ENCODE peak calls at places on chromosomes 3 and 15, in ten cellular contexts. One of them, this sample, is unnamed.

GRCh38 chr3:160448845-160449659 is 534 bp downstream of the TRIM59 start:
- DNase-seq in body of pancreas: no peak
- DNase-seq in HL-60: peak; percentile 38
- DNase-seq in HepG2: no peak
- DNase-seq in hepatocyte: no peak
- DNase-seq in GM12878: no peak
- DNase-seq in CD8-positive, alpha-beta T cell: no peak
- DNase-seq in suprapubic skin: peak; percentile 60
- DNase-seq in astrocyte of the spinal cord: peak; percentile 43
- DNase-seq in fibroblast of lung: peak; percentile 43
- DNase-seq in this sample: peak; percentile 46

GRCh38 chr15:55649058-55649423 is 60.9 kb upstream of the PYGO1 start:
- DNase-seq in body of pancreas: no peak
- DNase-seq in HL-60: no peak
- DNase-seq in HepG2: no peak
- DNase-seq in hepatocyte: no peak
- DNase-seq in GM12878: no peak
- DNase-seq in CD8-positive, alpha-beta T cell: no peak
- DNase-seq in suprapubic skin: no peak
- DNase-seq in astrocyte of the spinal cord: peak; percentile 67
- DNase-seq in fibroblast of lung: peak; percentile 89
- DNase-seq in this sample: no peak

GRCh38 chr3:23648326-23648964 is 157.3 kb upstream of the UBE2E1 start:
- DNase-seq in body of pancreas: no peak
- DNase-seq in HL-60: no peak
- DNase-seq in HepG2: no peak
- DNase-seq in hepatocyte: no peak
- DNase-seq in GM12878: no peak
- DNase-seq in CD8-positive, alpha-beta T cell: no peak
- DNase-seq in suprapubic skin: no peak
- DNase-seq in astrocyte of the spinal cord: peak; percentile 19
- DNase-seq in fibroblast of lung: peak; percentile 52
- DNase-seq in this sample: peak; percentile 54

GRCh38 chr3:67783281-67784250 is 129.2 kb upstream of the SUCLG2 start:
- DNase-seq in body of pancreas: no peak
- DNase-seq in HL-60: no peak
- DNase-seq in HepG2: no peak
- DNase-seq in hepatocyte: no peak
- DNase-seq in GM12878: no peak
- DNase-seq in CD8-positive, alpha-beta T cell: no peak
- DNase-seq in suprapubic skin: no peak
- DNase-seq in astrocyte of the spinal cord: peak; percentile 29
- DNase-seq in fibroblast of lung: peak; percentile 0
- DNase-seq in this sample: no peak

GRCh38 chr3:25547103-25547502 is 117.6 kb downstream of the TOP2B start:
- DNase-seq in body of pancreas: no peak
- DNase-seq in HL-60: no peak
- DNase-seq in HepG2: no peak
- DNase-seq in hepatocyte: no peak
- DNase-seq in GM12878: no peak
- DNase-seq in CD8-positive, alpha-beta T cell: no peak
- DNase-seq in suprapubic skin: no peak
- DNase-seq in astrocyte of the spinal cord: no peak
- DNase-seq in fibroblast of lung: no peak
- DNase-seq in this sample: no peak

GRCh38 chr3:73602171-73602570 is 22.6 kb downstream of the PDZRN3 start:
- DNase-seq in body of pancreas: no peak
- DNase-seq in HL-60: no peak
- DNase-seq in HepG2: no peak
- DNase-seq in hepatocyte: no peak
- DNase-seq in GM12878: no peak
- DNase-seq in CD8-positive, alpha-beta T cell: no peak
- DNase-seq in suprapubic skin: no peak
- DNase-seq in astrocyte of the spinal cord: peak; percentile 80
- DNase-seq in fibroblast of lung: peak; percentile 95
- DNase-seq in this sample: no peak

GRCh38 chr3:28334552-28334951 is 14.0 kb upstream of the ZCWPW2 start:
- DNase-seq in body of pancreas: no peak
- DNase-seq in HL-60: no peak
- DNase-seq in HepG2: no peak
- DNase-seq in hepatocyte: no peak
- DNase-seq in GM12878: no peak
- DNase-seq in CD8-positive, alpha-beta T cell: no peak
- DNase-seq in suprapubic skin: no peak
- DNase-seq in astrocyte of the spinal cord: no peak
- DNase-seq in fibroblast of lung: no peak
- DNase-seq in this sample: no peak

GRCh38 chr15:80778964-80779657 is at the start of gene CEMIP:
- DNase-seq in body of pancreas: peak; percentile 67
- DNase-seq in HL-60: no peak
- DNase-seq in HepG2: peak; percentile 71
- DNase-seq in hepatocyte: peak; percentile 91
- DNase-seq in GM12878: no peak
- DNase-seq in CD8-positive, alpha-beta T cell: no peak
- DNase-seq in suprapubic skin: peak; percentile 72
- DNase-seq in astrocyte of the spinal cord: peak; percentile 78
- DNase-seq in fibroblast of lung: peak; percentile 69
- DNase-seq in this sample: peak; percentile 77

GRCh38 chr15:83446904-83447708 is at the start of gene SH3GL3:
- DNase-seq in body of pancreas: peak; percentile 81
- DNase-seq in HL-60: no peak
- DNase-seq in HepG2: no peak
- DNase-seq in hepatocyte: peak; percentile 90
- DNase-seq in GM12878: no peak
- DNase-seq in CD8-positive, alpha-beta T cell: peak; percentile 9
- DNase-seq in suprapubic skin: peak; percentile 83
- DNase-seq in astrocyte of the spinal cord: peak; percentile 68
- DNase-seq in fibroblast of lung: peak; percentile 87
- DNase-seq in this sample: peak; percentile 82
- TF ChIP-seq CTCF in body of pancreas: no peak
- TF ChIP-seq CTCF in HL-60: no peak
- TF ChIP-seq CTCF in HepG2: no peak
- TF ChIP-seq CTCF in hepatocyte: peak; percentile 68
- TF ChIP-seq CTCF in GM12878: no peak
- TF ChIP-seq CTCF in CD8-positive, alpha-beta T cell: no peak
- TF ChIP-seq CTCF in suprapubic skin: no peak
- TF ChIP-seq CTCF in astrocyte of the spinal cord: peak; percentile 47
- TF ChIP-seq CTCF in fibroblast of lung: peak; percentile 49
- TF ChIP-seq CTCF in this sample: peak; percentile 51

GRCh38 chr15:64843996-64844395 is 2.3 kb downstream of the PLEKHO2 start:
- DNase-seq in body of pancreas: no peak
- DNase-seq in HL-60: no peak
- DNase-seq in HepG2: no peak
- DNase-seq in hepatocyte: no peak
- DNase-seq in GM12878: no peak
- DNase-seq in CD8-positive, alpha-beta T cell: no peak
- DNase-seq in suprapubic skin: no peak
- DNase-seq in astrocyte of the spinal cord: no peak
- DNase-seq in fibroblast of lung: no peak
- DNase-seq in this sample: no peak

GRCh38 chr15:64842099-64842940 is 605 bp downstream of the PLEKHO2 start:
- DNase-seq in body of pancreas: no peak
- DNase-seq in HL-60: no peak
- DNase-seq in HepG2: no peak
- DNase-seq in hepatocyte: no peak
- DNase-seq in GM12878: no peak
- DNase-seq in CD8-positive, alpha-beta T cell: no peak
- DNase-seq in suprapubic skin: no peak
- DNase-seq in astrocyte of the spinal cord: peak; percentile 38
- DNase-seq in fibroblast of lung: peak; percentile 36
- DNase-seq in this sample: no peak

GRCh38 chr15:64844576-64845140 is 2.9 kb downstream of the PLEKHO2 start:
- DNase-seq in body of pancreas: no peak
- DNase-seq in HL-60: no peak
- DNase-seq in HepG2: no peak
- DNase-seq in hepatocyte: no peak
- DNase-seq in GM12878: no peak
- DNase-seq in CD8-positive, alpha-beta T cell: peak; percentile 32
- DNase-seq in suprapubic skin: no peak
- DNase-seq in astrocyte of the spinal cord: no peak
- DNase-seq in fibroblast of lung: no peak
- DNase-seq in this sample: no peak

GRCh38 chr15:64842986-64843561 is 1.4 kb downstream of the PLEKHO2 start:
- DNase-seq in body of pancreas: peak; percentile 55
- DNase-seq in HL-60: peak; percentile 56
- DNase-seq in HepG2: no peak
- DNase-seq in hepatocyte: no peak
- DNase-seq in GM12878: no peak
- DNase-seq in CD8-positive, alpha-beta T cell: no peak
- DNase-seq in suprapubic skin: peak; percentile 82
- DNase-seq in astrocyte of the spinal cord: peak; percentile 49
- DNase-seq in fibroblast of lung: peak; percentile 61
- DNase-seq in this sample: no peak

GRCh38 chr15:64841258-64842098 is at the start of gene PLEKHO2:
- DNase-seq in body of pancreas: peak; percentile 95
- DNase-seq in HL-60: peak; percentile 91
- DNase-seq in HepG2: peak; percentile 85
- DNase-seq in hepatocyte: peak; percentile 96
- DNase-seq in GM12878: peak; percentile 53
- DNase-seq in CD8-positive, alpha-beta T cell: peak; percentile 89
- DNase-seq in suprapubic skin: peak; percentile 98
- DNase-seq in astrocyte of the spinal cord: peak; percentile 97
- DNase-seq in fibroblast of lung: peak; percentile 93
- DNase-seq in this sample: peak; percentile 93
- TF ChIP-seq CTCF in body of pancreas: no peak
- TF ChIP-seq CTCF in HL-60: no peak
- TF ChIP-seq CTCF in HepG2: peak; percentile 49
- TF ChIP-seq CTCF in hepatocyte: peak; percentile 28
- TF ChIP-seq CTCF in GM12878: peak; percentile 11
- TF ChIP-seq CTCF in CD8-positive, alpha-beta T cell: peak; percentile 40
- TF ChIP-seq CTCF in suprapubic skin: peak; percentile 30
- TF ChIP-seq CTCF in astrocyte of the spinal cord: peak; percentile 23
- TF ChIP-seq CTCF in fibroblast of lung: peak; percentile 7
- TF ChIP-seq CTCF in this sample: no peak

GRCh38 chr3:14463330-14464216 is 61.2 kb downstream of the SLC6A6 start:
- DNase-seq in body of pancreas: no peak
- DNase-seq in HL-60: no peak
- DNase-seq in HepG2: no peak
- DNase-seq in hepatocyte: no peak
- DNase-seq in GM12878: no peak
- DNase-seq in CD8-positive, alpha-beta T cell: no peak
- DNase-seq in suprapubic skin: no peak
- DNase-seq in astrocyte of the spinal cord: no peak
- DNase-seq in fibroblast of lung: no peak
- DNase-seq in this sample: no peak

GRCh38 chr3:14460342-14461005 is 58.1 kb downstream of the SLC6A6 start:
- DNase-seq in body of pancreas: peak; percentile 78
- DNase-seq in HL-60: no peak
- DNase-seq in HepG2: no peak
- DNase-seq in hepatocyte: no peak
- DNase-seq in GM12878: no peak
- DNase-seq in CD8-positive, alpha-beta T cell: no peak
- DNase-seq in suprapubic skin: no peak
- DNase-seq in astrocyte of the spinal cord: peak; percentile 98
- DNase-seq in fibroblast of lung: peak; percentile 98
- DNase-seq in this sample: peak; percentile 74

GRCh38 chr3:14461006-14461747 is 58.8 kb downstream of the SLC6A6 start:
- DNase-seq in body of pancreas: no peak
- DNase-seq in HL-60: no peak
- DNase-seq in HepG2: no peak
- DNase-seq in hepatocyte: no peak
- DNase-seq in GM12878: no peak
- DNase-seq in CD8-positive, alpha-beta T cell: no peak
- DNase-seq in suprapubic skin: no peak
- DNase-seq in astrocyte of the spinal cord: no peak
- DNase-seq in fibroblast of lung: no peak
- DNase-seq in this sample: no peak

GRCh38 chr3:14462738-14463137 is 60.3 kb downstream of the SLC6A6 start:
- DNase-seq in body of pancreas: no peak
- DNase-seq in HL-60: no peak
- DNase-seq in HepG2: no peak
- DNase-seq in hepatocyte: peak; percentile 32
- DNase-seq in GM12878: no peak
- DNase-seq in CD8-positive, alpha-beta T cell: no peak
- DNase-seq in suprapubic skin: no peak
- DNase-seq in astrocyte of the spinal cord: no peak
- DNase-seq in fibroblast of lung: no peak
- DNase-seq in this sample: no peak

GRCh38 chr3:14461748-14462324 is 59.4 kb downstream of the SLC6A6 start:
- DNase-seq in body of pancreas: peak; percentile 47
- DNase-seq in HL-60: no peak
- DNase-seq in HepG2: peak; percentile 50
- DNase-seq in hepatocyte: peak; percentile 72
- DNase-seq in GM12878: no peak
- DNase-seq in CD8-positive, alpha-beta T cell: peak; percentile 44
- DNase-seq in suprapubic skin: no peak
- DNase-seq in astrocyte of the spinal cord: peak; percentile 73
- DNase-seq in fibroblast of lung: peak; percentile 72
- DNase-seq in this sample: peak; percentile 61
- TF ChIP-seq CTCF in body of pancreas: peak; percentile 34
- TF ChIP-seq CTCF in HL-60: peak; percentile 45
- TF ChIP-seq CTCF in HepG2: peak; percentile 87
- TF ChIP-seq CTCF in hepatocyte: peak; percentile 64
- TF ChIP-seq CTCF in GM12878: peak; percentile 65
- TF ChIP-seq CTCF in CD8-positive, alpha-beta T cell: no peak
- TF ChIP-seq CTCF in suprapubic skin: peak; percentile 33
- TF ChIP-seq CTCF in astrocyte of the spinal cord: peak; percentile 91
- TF ChIP-seq CTCF in fibroblast of lung: peak; percentile 78
- TF ChIP-seq CTCF in this sample: peak; percentile 89

GRCh38 chr15:25668901-25669300 is 194.2 kb downstream of the ATP10A start:
- DNase-seq in body of pancreas: no peak
- DNase-seq in HL-60: no peak
- DNase-seq in HepG2: no peak
- DNase-seq in hepatocyte: no peak
- DNase-seq in GM12878: no peak
- DNase-seq in CD8-positive, alpha-beta T cell: no peak
- DNase-seq in suprapubic skin: no peak
- DNase-seq in astrocyte of the spinal cord: no peak
- DNase-seq in fibroblast of lung: no peak
- DNase-seq in this sample: no peak

GRCh38 chr15:25668236-25668635 is 194.9 kb downstream of the ATP10A start:
- DNase-seq in body of pancreas: no peak
- DNase-seq in HL-60: no peak
- DNase-seq in HepG2: no peak
- DNase-seq in hepatocyte: no peak
- DNase-seq in GM12878: no peak
- DNase-seq in CD8-positive, alpha-beta T cell: no peak
- DNase-seq in suprapubic skin: no peak
- DNase-seq in astrocyte of the spinal cord: no peak
- DNase-seq in fibroblast of lung: no peak
- DNase-seq in this sample: no peak

GRCh38 chr15:25671132-25671531 is 192.0 kb downstream of the ATP10A start:
- DNase-seq in body of pancreas: no peak
- DNase-seq in HL-60: no peak
- DNase-seq in HepG2: no peak
- DNase-seq in hepatocyte: peak; percentile 34
- DNase-seq in GM12878: no peak
- DNase-seq in CD8-positive, alpha-beta T cell: no peak
- DNase-seq in suprapubic skin: no peak
- DNase-seq in astrocyte of the spinal cord: peak; percentile 33
- DNase-seq in fibroblast of lung: peak; percentile 41
- DNase-seq in this sample: no peak

GRCh38 chr15:25667829-25668228 is 195.3 kb downstream of the ATP10A start:
- DNase-seq in body of pancreas: no peak
- DNase-seq in HL-60: no peak
- DNase-seq in HepG2: no peak
- DNase-seq in hepatocyte: no peak
- DNase-seq in GM12878: no peak
- DNase-seq in CD8-positive, alpha-beta T cell: no peak
- DNase-seq in suprapubic skin: no peak
- DNase-seq in astrocyte of the spinal cord: no peak
- DNase-seq in fibroblast of lung: no peak
- DNase-seq in this sample: no peak

DNA sequence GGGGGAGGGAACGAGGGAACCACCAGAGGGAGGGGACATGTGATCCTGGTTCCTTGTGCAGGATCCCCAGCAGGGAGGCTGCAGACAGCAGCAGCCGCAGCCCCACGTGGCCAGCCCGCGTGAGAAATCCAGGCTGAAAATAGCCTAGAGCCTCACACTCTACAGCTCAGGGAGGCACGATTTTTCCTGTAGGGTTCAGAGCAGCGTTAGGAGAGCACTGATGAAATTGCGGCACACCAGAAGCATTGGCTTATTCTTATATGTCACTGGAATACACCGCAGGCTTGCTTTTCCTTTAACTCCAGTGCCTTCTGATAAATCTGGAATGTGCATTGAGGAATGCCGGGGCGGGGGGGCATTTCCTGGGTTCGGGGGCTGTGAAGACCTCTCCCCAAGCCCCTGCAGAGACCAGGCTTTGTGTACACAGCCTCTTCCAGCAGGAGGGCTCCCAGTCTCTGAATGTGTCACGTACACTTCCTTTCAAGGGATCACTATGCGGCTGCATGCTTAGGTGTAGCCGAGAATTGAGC is 193.0 kb downstream of the ATP10A start:
- DNase-seq in body of pancreas: peak; percentile 39
- DNase-seq in HL-60: no peak
- DNase-seq in HepG2: no peak
- DNase-seq in hepatocyte: peak; percentile 83
- DNase-seq in GM12878: no peak
- DNase-seq in CD8-positive, alpha-beta T cell: no peak
- DNase-seq in suprapubic skin: no peak
- DNase-seq in astrocyte of the spinal cord: peak; percentile 89
- DNase-seq in fibroblast of lung: peak; percentile 55
- DNase-seq in this sample: no peak
- TF ChIP-seq CTCF in body of pancreas: no peak
- TF ChIP-seq CTCF in HL-60: no peak
- TF ChIP-seq CTCF in HepG2: no peak
- TF ChIP-seq CTCF in hepatocyte: no peak
- TF ChIP-seq CTCF in GM12878: no peak
- TF ChIP-seq CTCF in CD8-positive, alpha-beta T cell: no peak
- TF ChIP-seq CTCF in suprapubic skin: no peak
- TF ChIP-seq CTCF in astrocyte of the spinal cord: no peak
- TF ChIP-seq CTCF in fibroblast of lung: no peak
- TF ChIP-seq CTCF in this sample: no peak